ENCODE peak calls at places on chromosomes 16 and 17, in four cellular contexts. L, A, C and T are unnamed samples.

GRCh38 chr16:340370-341091 is 12.0 kb downstream of the AXIN1 start:
- DNase-seq in C (no peak), A (no peak), L (no peak), T (no peak)

GRCh38 chr16:3305109-3306068 is at the start of the genes TIGD7 and ZNF75A:
- DNase-seq in L (peak; percentile 79), A (peak; percentile 93), C (peak; percentile 90), T (peak; percentile 88)

GRCh38 chr17:63474174-63474913 is 2.5 kb upstream of the ACE start:
- DNase-seq in A (peak; percentile 30), L (no peak), C (no peak), T (no peak)

GRCh38 chr17:37239690-37240344 is 136.0 kb upstream of the C17orf78 start:
- DNase-seq in C (peak; percentile 33), A (peak; percentile 57), L (peak; percentile 38), T (no peak)

GRCh38 chr16:27097671-27098275 is 31.0 kb downstream of the C16orf82 start:
- DNase-seq in C (no peak), A (peak; percentile 89), L (no peak), T (no peak)

GRCh38 chr16:85970016-85970711 is 71.2 kb downstream of the IRF8 start:
- DNase-seq in L (no peak), C (no peak), A (no peak), T (no peak)

GRCh38 chr16:30875881-30876791 is 17.7 kb downstream of the BCL7C start:
- DNase-seq in A (peak; percentile 17), C (peak; percentile 55), L (no peak), T (peak; percentile 35)

GRCh38 chr17:63991611-63992010 is 6.5 kb upstream of the PRR29 start:
- DNase-seq in C (no peak), A (no peak), L (no peak), T (no peak)

GRCh38 chr16:50741225-50741807 is 570 bp upstream of the CYLD start:
- DNase-seq in A (no peak), L (no peak), C (no peak), T (no peak)

GRCh38 chr17:4032738-4033137 is 68.5 kb upstream of the ATP2A3 start:
- DNase-seq in C (no peak), A (no peak), L (no peak), T (no peak)

GRCh38 chr17:58818654-58819053 is 63.0 kb downstream of the PPM1E start:
- DNase-seq in A (no peak), L (no peak), C (no peak), T (no peak)

GRCh38 chr16:85858984-85859817 is 39.8 kb upstream of the IRF8 start:
- DNase-seq in A (no peak), C (no peak), L (no peak), T (no peak)

GRCh38 chr17:64340557-64340956 is 50.1 kb downstream of the PECAM1 start:
- DNase-seq in C (no peak), A (no peak), L (no peak), T (no peak)

GRCh38 chr17:77320046-77320445 is 179.3 kb downstream of the SEC14L1 start:
- DNase-seq in A (peak; percentile 84), C (peak; percentile 44), L (no peak), T (peak; percentile 10)

GRCh38 chr17:574061-574460 is 140.6 kb downstream of the VPS53 start:
- DNase-seq in C (no peak), A (peak; percentile 87), L (no peak), T (no peak)

GRCh38 chr17:2689411-2690164 is 22.0 kb downstream of the CLUH start:
- DNase-seq in C (peak; percentile 38), A (no peak), L (no peak), T (no peak)

GRCh38 chr16:29804455-29805231 is 1.7 kb upstream of the MAZ start:
- DNase-seq in C (no peak), A (peak; percentile 70), L (no peak), T (no peak)

GRCh38 chr16:57029161-57030160 is 40.1 kb downstream of the NLRC5 start:
- DNase-seq in L (no peak), A (no peak), C (no peak), T (no peak)

GRCh38 chr17:56505154-56505756 is 88.2 kb upstream of the NOG start:
- DNase-seq in L (no peak), A (no peak), C (no peak), T (no peak)

GRCh38 chr17:56502120-56502519 is 91.4 kb upstream of the NOG start:
- DNase-seq in C (no peak), L (no peak), A (no peak), T (no peak)

GRCh38 chr17:56497132-56497531 is 96.4 kb upstream of the NOG start:
- DNase-seq in C (no peak), L (no peak), A (no peak), T (no peak)

DNA sequence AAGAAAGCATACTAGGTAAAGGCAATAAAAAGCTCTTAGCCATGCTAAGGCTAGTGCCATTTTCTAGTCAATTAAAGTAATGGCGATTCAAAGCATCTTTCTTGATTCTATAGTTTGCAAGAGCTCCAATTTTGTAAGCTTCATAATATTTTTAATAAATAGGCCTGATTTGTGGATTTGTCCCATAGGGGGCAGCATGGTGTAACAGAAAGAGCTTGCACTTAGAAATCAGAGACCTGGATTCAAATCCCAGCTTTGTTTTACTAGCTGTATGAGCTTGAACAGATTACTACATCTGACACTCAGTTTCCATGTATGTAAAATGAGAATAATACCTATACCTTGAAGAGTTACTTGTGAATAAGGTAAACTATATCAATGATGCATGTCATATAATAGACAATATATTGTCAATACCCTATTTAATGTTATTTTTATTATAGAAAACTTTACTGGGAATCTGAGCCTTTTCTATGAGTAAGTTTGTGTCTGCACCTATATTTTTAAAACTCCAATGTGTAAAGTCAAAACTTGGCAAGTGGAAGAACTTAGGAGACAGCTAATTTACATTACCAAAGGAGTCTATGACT is 93.6 kb upstream of the NOG start:
- DNase-seq in L (no peak), C (no peak), A (peak; percentile 7), T (no peak)
- TF ChIP-seq CTCF in L (peak; percentile 73), C (peak; percentile 73), A (no peak), T (peak; percentile 62)

GRCh38 chr16:88943741-88944140 is 33.3 kb downstream of the CBFA2T3 start:
- DNase-seq in C (no peak), L (no peak), A (no peak), T (no peak)

GRCh38 chr16:88940196-88941050 is 36.6 kb downstream of the CBFA2T3 start:
- DNase-seq in C (peak; percentile 63), A (no peak), L (no peak), T (peak; percentile 84)

GRCh38 chr16:88943131-88943664 is 33.8 kb downstream of the CBFA2T3 start:
- DNase-seq in A (no peak), C (no peak), L (no peak), T (no peak)

GRCh38 chr16:88941051-88941932 is 35.7 kb downstream of the CBFA2T3 start:
- DNase-seq in C (peak; percentile 52), A (no peak), L (no peak), T (peak; percentile 71)

DNA sequence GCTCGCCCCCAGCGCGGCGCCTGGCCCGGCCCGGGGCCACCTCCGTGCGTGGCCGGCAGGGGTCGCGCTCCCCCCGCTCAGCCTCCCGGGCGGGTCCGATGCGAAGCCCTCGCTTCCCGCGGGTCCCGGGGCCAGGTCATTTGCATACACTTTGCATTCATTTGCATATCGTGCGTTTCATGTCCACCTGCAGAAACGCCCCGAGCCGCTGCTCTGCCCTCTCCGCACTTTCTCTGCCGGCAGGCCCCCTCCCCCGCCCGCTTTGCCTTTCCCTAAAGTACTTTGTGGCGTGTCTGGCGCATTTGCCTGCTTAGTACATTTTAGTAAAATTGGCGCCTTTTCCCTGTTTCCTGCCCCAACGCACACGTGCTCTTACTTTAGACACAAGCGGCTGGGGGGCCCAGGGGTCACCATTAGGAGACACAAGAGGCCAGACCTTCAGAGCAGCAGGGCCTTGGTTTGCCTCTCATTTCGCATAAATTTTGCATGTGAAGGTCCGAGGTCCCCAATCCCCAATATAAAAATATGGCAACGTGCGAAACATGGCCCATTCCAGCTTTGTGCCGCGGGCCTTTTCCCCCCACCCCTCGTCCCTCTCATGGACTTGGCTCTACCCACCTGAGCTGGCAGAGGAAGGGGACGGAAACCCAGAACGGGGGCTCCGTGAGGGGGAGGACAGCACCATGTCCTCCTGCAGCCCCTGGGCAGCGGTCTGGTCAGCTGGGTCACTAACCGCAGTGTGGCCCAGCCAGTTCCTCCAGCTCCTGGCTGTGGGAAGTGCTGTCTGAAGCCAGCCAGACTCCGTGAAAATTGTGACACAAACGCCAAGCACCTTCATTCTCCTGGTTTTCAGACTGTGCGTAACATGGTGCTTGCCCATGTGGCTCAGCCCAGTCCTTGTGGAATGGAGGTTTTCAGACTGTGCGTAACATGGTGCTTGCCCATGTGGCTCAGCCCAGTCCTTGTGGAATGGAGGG is 34.8 kb downstream of the CBFA2T3 start:
- DNase-seq in C (peak; percentile 95), L (peak; percentile 81), A (peak; percentile 23), T (peak; percentile 88)
- TF ChIP-seq CTCF in C (peak; percentile 61), L (peak; percentile 92), A (peak; percentile 33), T (peak; percentile 85)

DNA sequence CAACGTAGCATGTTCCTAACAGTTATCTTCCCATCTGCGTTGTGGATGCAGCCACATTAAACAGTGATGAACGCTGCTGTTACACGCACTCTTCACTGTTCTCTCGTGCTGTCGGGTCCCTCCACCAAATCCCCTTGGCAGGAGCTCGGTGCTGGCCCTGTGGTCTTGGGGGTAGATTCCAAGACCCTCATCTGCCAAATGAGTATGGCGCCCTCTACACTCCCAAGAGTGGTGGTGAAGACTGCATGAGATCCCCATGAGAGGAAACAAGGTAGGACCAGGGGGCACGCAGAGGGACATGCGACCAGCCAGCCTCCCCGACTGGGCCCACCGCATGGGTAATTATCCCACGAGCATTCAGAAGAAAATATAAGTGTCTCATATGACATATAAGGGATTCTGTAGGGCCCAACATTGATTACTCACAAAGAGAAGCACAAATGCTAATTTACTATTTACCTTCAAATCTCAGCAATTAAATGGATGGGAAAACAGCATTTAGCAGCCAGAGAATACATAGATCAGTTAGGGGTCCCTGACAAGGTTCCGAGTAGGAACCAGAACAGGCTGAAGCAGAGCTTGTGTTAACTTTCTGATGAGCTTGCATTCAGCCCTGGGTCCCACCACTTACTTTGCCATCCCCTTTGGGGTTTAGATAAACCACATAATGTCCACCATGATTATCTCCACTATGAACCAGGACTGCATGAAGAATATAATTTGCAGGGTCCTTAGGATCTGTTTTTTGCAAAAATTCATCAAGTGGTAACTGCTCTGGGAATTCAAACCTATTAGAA is 23.8 kb downstream of the LITAFD start:
- DNase-seq in C (no peak), A (no peak), L (peak; percentile 25), T (no peak)
- TF ChIP-seq CTCF in C (peak; percentile 45), A (peak; percentile 26), L (peak; percentile 24), T (no peak)

GRCh38 chr17:41325126-41325525 is 9.6 kb upstream of the KRTAP17-1 start:
- DNase-seq in L (no peak), A (no peak), C (no peak), T (no peak)

GRCh38 chr17:41322903-41323895 is 7.7 kb upstream of the KRTAP17-1 start:
- DNase-seq in A (no peak), L (no peak), C (no peak), T (no peak)

GRCh38 chr17:41324180-41325075 is 8.9 kb upstream of the KRTAP17-1 start:
- DNase-seq in L (peak; percentile 26), A (no peak), C (no peak), T (no peak)

GRCh38 chr17:41325611-41326010 is 10.1 kb upstream of the KRTAP17-1 start:
- DNase-seq in A (no peak), L (no peak), C (no peak), T (no peak)

DNA sequence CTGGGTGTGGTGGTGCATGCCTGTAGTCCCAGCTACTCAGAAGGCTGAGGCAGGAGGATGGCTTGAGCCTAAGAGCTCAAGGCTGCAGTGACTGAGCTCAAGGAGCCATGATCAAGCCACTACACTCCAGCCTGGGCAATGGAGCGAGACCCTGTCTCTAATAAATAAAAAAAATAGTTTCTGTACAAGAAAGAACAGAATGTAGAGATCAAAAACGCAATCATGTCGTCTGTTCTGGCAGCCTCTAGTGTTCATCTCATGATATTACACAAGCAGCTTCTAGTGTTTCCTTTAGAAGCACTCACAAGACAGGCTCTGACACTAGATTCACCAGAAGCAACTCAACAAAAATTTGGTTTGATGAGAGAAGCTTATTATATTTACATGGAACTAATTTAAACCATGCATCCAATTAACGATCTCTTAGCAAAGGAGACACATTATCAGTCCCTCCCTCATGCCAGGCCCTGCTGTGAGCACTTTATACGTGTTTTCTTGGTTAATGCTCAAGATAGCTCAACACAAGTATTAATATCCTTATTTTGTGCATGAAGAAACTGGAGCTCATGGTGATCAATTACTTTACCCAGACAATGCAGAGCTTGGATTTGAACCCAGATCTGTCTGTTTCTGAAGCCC is 6.9 kb upstream of the KRTAP17-1 start:
- DNase-seq in C (peak; percentile 50), L (peak; percentile 46), A (peak; percentile 67), T (no peak)
- TF ChIP-seq CTCF in C (peak; percentile 75), L (peak; percentile 89), A (peak; percentile 86), T (peak; percentile 91)